ENCODE peak calls at places on chromosomes 12 and 14, in five cellular contexts. J is activated CD4-positive, alpha-beta T cell treated with anti-CD3 and anti-CD28 coated beads, Interleukin-2, amount 50 U/mL, for 48 hours; R is KBM-7; C is AG09309; H is stimulated activated CD4-positive, alpha-beta T cell treated with anti-CD3 and anti-CD28 coated beads, Interleukin-15, amount 100 ng/mL, for 24 hours. T is an unnamed sample.
A peak's percentile ranks its signal among the peaks of the same experiment; 100 is the strongest.

GRCh38 chr12:54213084-54213483 is 24.3 kb upstream of the SMUG1 start:
- DNase-seq in J (no peak), R (no peak), C (no peak), H (no peak), T (no peak)

GRCh38 chr12:87667378-87667777 is 361.8 kb downstream of the C12orf50 start:
- DNase-seq in J (no peak), R (no peak), C (no peak), H (no peak), T (no peak)

GRCh38 chr14:56590535-56590951 is 10.9 kb downstream of the TMEM260 start:
- DNase-seq in J (no peak), R (no peak), C (no peak), H (no peak), T (no peak)

GRCh38 chr14:88695873-88696272 is 96.9 kb downstream of the EML5 start:
- DNase-seq in J (no peak), R (no peak), C (no peak), H (no peak), T (peak; percentile 44)

GRCh38 chr12:77916276-77916675 is 85.6 kb downstream of the NAV3 start:
- DNase-seq in J (no peak), R (no peak), C (no peak), H (no peak), T (no peak)

GRCh38 chr12:107027304-107028053 is 40.5 kb upstream of the MTERF2 start:
- DNase-seq in J (no peak), R (no peak), C (peak; percentile 84), H (no peak), T (peak; percentile 90)

GRCh38 chr12:3574986-3575385 is 84.0 kb downstream of the PRMT8 start:
- DNase-seq in J (no peak), R (no peak), C (no peak), H (no peak), T (no peak)

GRCh38 chr14:50763386-50764007 is 67.5 kb downstream of the NIN start:
- DNase-seq in J (no peak), R (no peak), C (peak; percentile 98), H (no peak), T (no peak)